ENCODE peak calls at places on chromosomes 12 and 14, in nine cellular contexts. One of them, this sample, is unnamed.

GRCh38 chr14:75439989-75440388 is 12.2 kb downstream of the JDP2 start:
- DNase-seq in PC-3: no peak
- DNase-seq in GM23338: no peak
- DNase-seq in HCT116: no peak
- DNase-seq in hepatocyte: no peak
- DNase-seq in OCI-LY7: peak
- DNase-seq in SK-N-SH: no peak
- DNase-seq in neural progenitor cell: no peak
- DNase-seq in MM.1S: no peak
- DNase-seq in this sample: no peak

GRCh38 chr12:131831635-131832041 is 3.4 kb downstream of the MMP17 start:
- DNase-seq in PC-3: peak
- DNase-seq in GM23338: no peak
- DNase-seq in HCT116: no peak
- DNase-seq in hepatocyte: peak
- DNase-seq in OCI-LY7: no peak
- DNase-seq in SK-N-SH: no peak
- DNase-seq in neural progenitor cell: no peak
- DNase-seq in MM.1S: no peak
- DNase-seq in this sample: peak

GRCh38 chr14:99530407-99530806 is 49.2 kb downstream of the CCNK start:
- DNase-seq in PC-3: no peak
- DNase-seq in GM23338: no peak
- DNase-seq in HCT116: no peak
- DNase-seq in hepatocyte: no peak
- DNase-seq in OCI-LY7: no peak
- DNase-seq in SK-N-SH: no peak
- DNase-seq in neural progenitor cell: no peak
- DNase-seq in MM.1S: no peak
- DNase-seq in this sample: no peak

GRCh38 chr12:56266634-56267442 is at the start of gene COQ10A:
- DNase-seq in PC-3: peak
- DNase-seq in GM23338: peak
- DNase-seq in HCT116: peak
- DNase-seq in hepatocyte: peak
- DNase-seq in OCI-LY7: peak
- DNase-seq in SK-N-SH: peak
- DNase-seq in neural progenitor cell: peak
- DNase-seq in MM.1S: peak
- DNase-seq in this sample: peak

GRCh38 chr14:21096889-21097615 is 1.4 kb downstream of the ZNF219 start:
- DNase-seq in PC-3: no peak
- DNase-seq in GM23338: peak
- DNase-seq in HCT116: no peak
- DNase-seq in hepatocyte: no peak
- DNase-seq in OCI-LY7: no peak
- DNase-seq in SK-N-SH: peak
- DNase-seq in neural progenitor cell: no peak
- DNase-seq in MM.1S: no peak
- DNase-seq in this sample: no peak

GRCh38 chr12:125183187-125184067 is 118.2 kb downstream of the AACS start:
- DNase-seq in PC-3: peak
- DNase-seq in GM23338: peak
- DNase-seq in HCT116: peak
- DNase-seq in hepatocyte: peak
- DNase-seq in OCI-LY7: peak
- DNase-seq in SK-N-SH: peak
- DNase-seq in neural progenitor cell: peak
- DNase-seq in MM.1S: peak
- DNase-seq in this sample: peak

GRCh38 chr12:53985358-53985899 is 483 bp downstream of the HOXC10 start:
- DNase-seq in PC-3: no peak
- DNase-seq in GM23338: no peak
- DNase-seq in HCT116: no peak
- DNase-seq in hepatocyte: no peak
- DNase-seq in OCI-LY7: no peak
- DNase-seq in SK-N-SH: peak
- DNase-seq in neural progenitor cell: no peak
- DNase-seq in MM.1S: no peak
- DNase-seq in this sample: peak

GRCh38 chr14:74508844-74509428 is 15.4 kb downstream of the ISCA2 start:
- DNase-seq in PC-3: no peak
- DNase-seq in GM23338: no peak
- DNase-seq in HCT116: no peak
- DNase-seq in hepatocyte: no peak
- DNase-seq in OCI-LY7: no peak
- DNase-seq in SK-N-SH: no peak
- DNase-seq in neural progenitor cell: no peak
- DNase-seq in MM.1S: no peak
- DNase-seq in this sample: no peak

GRCh38 chr12:112192475-112192874 is 67.1 kb downstream of the TRAFD1 start:
- DNase-seq in PC-3: no peak
- DNase-seq in GM23338: no peak
- DNase-seq in HCT116: no peak
- DNase-seq in hepatocyte: no peak
- DNase-seq in OCI-LY7: no peak
- DNase-seq in SK-N-SH: no peak
- DNase-seq in neural progenitor cell: no peak
- DNase-seq in MM.1S: no peak
- DNase-seq in this sample: no peak

GRCh38 chr14:74979442-74980397 is 23.0 kb upstream of the EIF2B2 start:
- DNase-seq in PC-3: peak
- DNase-seq in GM23338: peak
- DNase-seq in HCT116: no peak
- DNase-seq in hepatocyte: peak
- DNase-seq in OCI-LY7: no peak
- DNase-seq in SK-N-SH: peak
- DNase-seq in neural progenitor cell: peak
- DNase-seq in MM.1S: no peak
- DNase-seq in this sample: peak

GRCh38 chr12:78036889-78037288 is 206.2 kb downstream of the NAV3 start:
- DNase-seq in PC-3: no peak
- DNase-seq in GM23338: no peak
- DNase-seq in HCT116: no peak
- DNase-seq in hepatocyte: no peak
- DNase-seq in OCI-LY7: no peak
- DNase-seq in SK-N-SH: no peak
- DNase-seq in neural progenitor cell: no peak
- DNase-seq in MM.1S: no peak
- DNase-seq in this sample: no peak

GRCh38 chr12:72273851-72274284 is 1.7 kb downstream of the TRHDE start:
- DNase-seq in PC-3: peak
- DNase-seq in GM23338: peak
- DNase-seq in HCT116: no peak
- DNase-seq in hepatocyte: no peak
- DNase-seq in OCI-LY7: no peak
- DNase-seq in SK-N-SH: no peak
- DNase-seq in neural progenitor cell: no peak
- DNase-seq in MM.1S: no peak
- DNase-seq in this sample: no peak

GRCh38 chr12:122350444-122350843 is 72.0 kb downstream of the CLIP1 start:
- DNase-seq in PC-3: no peak
- DNase-seq in GM23338: no peak
- DNase-seq in HCT116: no peak
- DNase-seq in hepatocyte: no peak
- DNase-seq in OCI-LY7: no peak
- DNase-seq in SK-N-SH: peak
- DNase-seq in neural progenitor cell: no peak
- DNase-seq in MM.1S: no peak
- DNase-seq in this sample: peak

GRCh38 chr12:54371328-54372112 is 7.2 kb upstream of the GPR84 start:
- DNase-seq in PC-3: no peak
- DNase-seq in GM23338: no peak
- DNase-seq in HCT116: no peak
- DNase-seq in hepatocyte: no peak
- DNase-seq in OCI-LY7: no peak
- DNase-seq in SK-N-SH: peak
- DNase-seq in neural progenitor cell: no peak
- DNase-seq in MM.1S: no peak
- DNase-seq in this sample: no peak

GRCh38 chr12:106766393-106766826 is 8.1 kb upstream of the RIC8B start:
- DNase-seq in PC-3: no peak
- DNase-seq in GM23338: no peak
- DNase-seq in HCT116: no peak
- DNase-seq in hepatocyte: no peak
- DNase-seq in OCI-LY7: no peak
- DNase-seq in SK-N-SH: no peak
- DNase-seq in neural progenitor cell: no peak
- DNase-seq in MM.1S: no peak
- DNase-seq in this sample: peak

GRCh38 chr12:107318554-107318803 is 225.1 kb upstream of the CRY1 start:
- DNase-seq in PC-3: peak
- DNase-seq in GM23338: no peak
- DNase-seq in HCT116: no peak
- DNase-seq in hepatocyte: no peak
- DNase-seq in OCI-LY7: no peak
- DNase-seq in SK-N-SH: no peak
- DNase-seq in neural progenitor cell: no peak
- DNase-seq in MM.1S: no peak
- DNase-seq in this sample: no peak

GRCh38 chr12:24600996-24601395 is 347.9 kb downstream of the BCAT1 start:
- DNase-seq in PC-3: peak
- DNase-seq in GM23338: no peak
- DNase-seq in HCT116: no peak
- DNase-seq in hepatocyte: no peak
- DNase-seq in OCI-LY7: peak
- DNase-seq in SK-N-SH: no peak
- DNase-seq in neural progenitor cell: no peak
- DNase-seq in MM.1S: no peak
- DNase-seq in this sample: peak

GRCh38 chr12:104792570-104792969 is 165.5 kb downstream of the SLC41A2 start:
- DNase-seq in PC-3: peak
- DNase-seq in GM23338: no peak
- DNase-seq in HCT116: peak
- DNase-seq in hepatocyte: peak
- DNase-seq in OCI-LY7: no peak
- DNase-seq in SK-N-SH: no peak
- DNase-seq in neural progenitor cell: no peak
- DNase-seq in MM.1S: no peak
- DNase-seq in this sample: peak

GRCh38 chr12:46660276-46660675 is 165.5 kb downstream of the SLC38A4 start:
- DNase-seq in PC-3: no peak
- DNase-seq in GM23338: no peak
- DNase-seq in HCT116: no peak
- DNase-seq in hepatocyte: no peak
- DNase-seq in OCI-LY7: no peak
- DNase-seq in SK-N-SH: no peak
- DNase-seq in neural progenitor cell: no peak
- DNase-seq in MM.1S: no peak
- DNase-seq in this sample: peak

GRCh38 chr12:94397401-94397800 is 62.3 kb downstream of the CEP83 start:
- DNase-seq in PC-3: no peak
- DNase-seq in GM23338: no peak
- DNase-seq in HCT116: no peak
- DNase-seq in hepatocyte: no peak
- DNase-seq in OCI-LY7: no peak
- DNase-seq in SK-N-SH: no peak
- DNase-seq in neural progenitor cell: no peak
- DNase-seq in MM.1S: no peak
- DNase-seq in this sample: no peak
- TF ChIP-seq EZH2phosphoT487 in PC-3: no peak
- TF ChIP-seq EZH2phosphoT487 in GM23338: no peak
- TF ChIP-seq EZH2phosphoT487 in HCT116: no peak
- TF ChIP-seq EZH2phosphoT487 in hepatocyte: no peak
- TF ChIP-seq EZH2phosphoT487 in OCI-LY7: no peak
- TF ChIP-seq EZH2phosphoT487 in SK-N-SH: no peak
- TF ChIP-seq EZH2phosphoT487 in neural progenitor cell: no peak
- TF ChIP-seq EZH2phosphoT487 in MM.1S: no peak
- TF ChIP-seq EZH2phosphoT487 in this sample: no peak

DNA sequence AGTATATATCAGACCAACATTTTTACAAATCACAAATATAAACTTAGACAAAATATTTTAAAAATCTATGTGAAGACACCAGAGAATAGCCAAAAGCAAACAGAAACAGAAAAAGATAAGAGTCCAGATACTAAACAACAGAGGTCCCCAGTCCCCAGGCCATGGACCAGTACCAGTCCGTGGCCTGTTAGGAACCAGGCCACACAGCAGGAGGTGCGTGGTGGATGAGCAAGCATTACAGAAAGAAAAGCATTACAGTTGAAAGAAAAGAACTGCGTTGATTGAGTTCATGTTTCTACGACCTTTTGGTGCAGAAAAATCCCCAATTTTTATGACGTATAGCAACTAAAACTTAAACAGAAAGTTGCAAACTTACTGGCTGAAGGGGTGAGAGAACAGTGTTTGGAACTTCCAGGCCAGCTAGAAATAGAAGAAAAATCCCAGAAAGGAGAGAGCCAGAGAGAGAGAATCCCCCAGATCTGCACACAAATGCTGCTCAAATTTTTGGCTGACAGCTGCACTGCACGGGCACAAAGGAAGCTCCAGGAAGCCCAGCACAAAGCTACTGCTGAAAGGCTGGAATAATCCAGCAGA is 159.6 kb upstream of the C14orf180 start:
- DNase-seq in PC-3: no peak
- DNase-seq in GM23338: no peak
- DNase-seq in HCT116: no peak
- DNase-seq in hepatocyte: no peak
- DNase-seq in OCI-LY7: no peak
- DNase-seq in SK-N-SH: no peak
- DNase-seq in neural progenitor cell: no peak
- DNase-seq in MM.1S: no peak
- DNase-seq in this sample: no peak
- H2AFZ ChIP-seq in PC-3: no peak
- H2AFZ ChIP-seq in GM23338: no peak
- H2AFZ ChIP-seq in HCT116: no peak
- H2AFZ ChIP-seq in hepatocyte: no peak
- H2AFZ ChIP-seq in OCI-LY7: no peak
- H2AFZ ChIP-seq in SK-N-SH: no peak
- H2AFZ ChIP-seq in neural progenitor cell: peak
- H2AFZ ChIP-seq in MM.1S: no peak
- H2AFZ ChIP-seq in this sample: no peak

GRCh38 chr12:113278141-113278540 is 56.8 kb downstream of the SLC8B1 start:
- DNase-seq in PC-3: no peak
- DNase-seq in GM23338: no peak
- DNase-seq in HCT116: no peak
- DNase-seq in hepatocyte: no peak
- DNase-seq in OCI-LY7: no peak
- DNase-seq in SK-N-SH: no peak
- DNase-seq in neural progenitor cell: no peak
- DNase-seq in MM.1S: no peak
- DNase-seq in this sample: no peak
- TF ChIP-seq EZH2phosphoT487 in PC-3: no peak
- TF ChIP-seq EZH2phosphoT487 in GM23338: no peak
- TF ChIP-seq EZH2phosphoT487 in HCT116: no peak
- TF ChIP-seq EZH2phosphoT487 in hepatocyte: no peak
- TF ChIP-seq EZH2phosphoT487 in OCI-LY7: no peak
- TF ChIP-seq EZH2phosphoT487 in SK-N-SH: no peak
- TF ChIP-seq EZH2phosphoT487 in neural progenitor cell: no peak
- TF ChIP-seq EZH2phosphoT487 in MM.1S: no peak
- TF ChIP-seq EZH2phosphoT487 in this sample: no peak

DNA sequence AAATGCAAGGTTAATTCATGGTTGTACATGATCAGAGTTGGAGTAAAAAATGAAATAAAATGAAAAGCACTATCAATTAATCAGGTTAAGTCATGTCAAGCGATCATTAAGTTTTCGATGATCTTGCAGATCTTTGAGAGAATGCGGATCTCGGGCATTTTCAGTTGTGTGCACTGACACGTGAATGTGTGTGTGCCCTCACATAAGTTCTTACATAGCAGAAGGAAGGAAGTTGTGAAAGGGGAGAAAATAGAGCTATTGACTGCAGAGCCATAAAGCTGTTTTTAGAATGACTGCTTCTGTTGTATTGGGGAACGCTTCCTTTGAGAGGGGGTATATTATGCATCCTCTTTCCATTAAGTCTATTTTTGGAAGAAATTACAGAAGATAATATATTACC is 101.3 kb downstream of the HMGA2 start:
- DNase-seq in PC-3: no peak
- DNase-seq in GM23338: no peak
- DNase-seq in HCT116: no peak
- DNase-seq in hepatocyte: no peak
- DNase-seq in OCI-LY7: no peak
- DNase-seq in SK-N-SH: no peak
- DNase-seq in neural progenitor cell: no peak
- DNase-seq in MM.1S: no peak
- DNase-seq in this sample: no peak
- H2AFZ ChIP-seq in PC-3: no peak
- H2AFZ ChIP-seq in GM23338: no peak
- H2AFZ ChIP-seq in HCT116: no peak
- H2AFZ ChIP-seq in hepatocyte: no peak
- H2AFZ ChIP-seq in OCI-LY7: no peak
- H2AFZ ChIP-seq in SK-N-SH: no peak
- H2AFZ ChIP-seq in neural progenitor cell: no peak
- H2AFZ ChIP-seq in MM.1S: no peak
- H2AFZ ChIP-seq in this sample: no peak

This sample was measured in GM23248.